ENCODE peak calls at places on chromosomes 2 and 18, in five cellular contexts. One of them, this sample, is unnamed.

GRCh38 chr2:152421521-152422367 is 86.8 kb downstream of the FMNL2 start:
- DNase-seq in GDM1: peak
- DNase-seq in WTC11: no peak
- DNase-seq in fibroblast of lung: peak
- DNase-seq in osteocyte: no peak
- DNase-seq in this sample: peak

GRCh38 chr2:6071536-6071935 is 379.4 kb downstream of the SOX11 start:
- DNase-seq in GDM1: no peak
- DNase-seq in WTC11: no peak
- DNase-seq in fibroblast of lung: no peak
- DNase-seq in osteocyte: no peak
- DNase-seq in this sample: no peak

GRCh38 chr18:52288403-52289004 is 51.5 kb upstream of the DCC start:
- DNase-seq in GDM1: no peak
- DNase-seq in WTC11: peak
- DNase-seq in fibroblast of lung: no peak
- DNase-seq in osteocyte: no peak
- DNase-seq in this sample: no peak

GRCh38 chr2:38665854-38666577 is at the start of gene GALM:
- DNase-seq in GDM1: peak
- DNase-seq in WTC11: peak
- DNase-seq in fibroblast of lung: peak
- DNase-seq in osteocyte: no peak
- DNase-seq in this sample: no peak

GRCh38 chr2:107633580-107634147 is 193.0 kb upstream of the RGPD4 start:
- DNase-seq in GDM1: no peak
- DNase-seq in WTC11: no peak
- DNase-seq in fibroblast of lung: peak
- DNase-seq in osteocyte: no peak
- DNase-seq in this sample: no peak

GRCh38 chr18:59051470-59052165 is 88.1 kb upstream of the SEC11C start:
- DNase-seq in GDM1: no peak
- DNase-seq in WTC11: no peak
- DNase-seq in fibroblast of lung: no peak
- DNase-seq in osteocyte: no peak
- DNase-seq in this sample: no peak

GRCh38 chr18:60053747-60054304 is 154.0 kb downstream of the PMAIP1 start:
- DNase-seq in GDM1: no peak
- DNase-seq in WTC11: no peak
- DNase-seq in fibroblast of lung: peak
- DNase-seq in osteocyte: no peak
- DNase-seq in this sample: no peak

GRCh38 chr2:71570951-71571460 is 117.6 kb downstream of the DYSF start:
- DNase-seq in GDM1: no peak
- DNase-seq in WTC11: no peak
- DNase-seq in fibroblast of lung: no peak
- DNase-seq in osteocyte: no peak
- DNase-seq in this sample: no peak

GRCh38 chr2:215537621-215538020 is 101.8 kb upstream of the FN1 start:
- DNase-seq in GDM1: no peak
- DNase-seq in WTC11: no peak
- DNase-seq in fibroblast of lung: no peak
- DNase-seq in osteocyte: no peak
- DNase-seq in this sample: no peak

GRCh38 chr2:23988371-23988770 is 21.5 kb upstream of the MFSD2B start:
- DNase-seq in GDM1: no peak
- DNase-seq in WTC11: no peak
- DNase-seq in fibroblast of lung: no peak
- DNase-seq in osteocyte: no peak
- DNase-seq in this sample: no peak

GRCh38 chr2:143949121-143949848 is 570.6 kb downstream of the ZEB2 start:
- DNase-seq in GDM1: no peak
- DNase-seq in WTC11: no peak
- DNase-seq in fibroblast of lung: peak
- DNase-seq in osteocyte: no peak
- DNase-seq in this sample: no peak

GRCh38 chr2:212777020-212777491 is 238.5 kb upstream of the ERBB4 start:
- DNase-seq in GDM1: no peak
- DNase-seq in WTC11: no peak
- DNase-seq in fibroblast of lung: peak
- DNase-seq in osteocyte: no peak
- DNase-seq in this sample: no peak

GRCh38 chr2:195561205-195562032 is 95.6 kb upstream of the SLC39A10 start:
- DNase-seq in GDM1: no peak
- DNase-seq in WTC11: no peak
- DNase-seq in fibroblast of lung: peak
- DNase-seq in osteocyte: no peak
- DNase-seq in this sample: no peak

GRCh38 chr2:37636209-37637077 is 35.0 kb downstream of the CDC42EP3 start:
- DNase-seq in GDM1: no peak
- DNase-seq in WTC11: no peak
- DNase-seq in fibroblast of lung: no peak
- DNase-seq in osteocyte: no peak
- DNase-seq in this sample: peak

GRCh38 chr2:893311-893710 is 57.3 kb upstream of the SNTG2 start:
- DNase-seq in GDM1: no peak
- DNase-seq in WTC11: peak
- DNase-seq in fibroblast of lung: no peak
- DNase-seq in osteocyte: no peak
- DNase-seq in this sample: no peak

GRCh38 chr2:172091626-172092566 is 6.6 kb downstream of the DLX1 start:
- DNase-seq in GDM1: no peak
- DNase-seq in WTC11: no peak
- DNase-seq in fibroblast of lung: no peak
- DNase-seq in osteocyte: no peak
- DNase-seq in this sample: no peak

This sample was measured in HL-60.